ENCODE peak calls at places on chromosome 10, in six cellular contexts. Z is endothelial cell, L is neural crest cell, D is brain microvascular endothelial cell, C is astrocyte, A is lower leg skin. H is an unnamed sample.
A peak's percentile ranks its signal among the peaks of the same experiment; 100 is the strongest.

GRCh38 chr10:22619111-22619510 is 95.3 kb downstream of the PIP4K2A start:
- DNase-seq in Z (no peak), L (no peak), A (no peak), D (no peak), C (peak; percentile 59), H (no peak)

GRCh38 chr10:75375828-75376227 is 25.7 kb downstream of the ZNF503 start:
- DNase-seq in A (no peak), C (no peak), L (no peak), D (no peak), Z (no peak), H (peak; percentile 75)

GRCh38 chr10:132385721-132386418 is 11.1 kb upstream of the PWWP2B start:
- DNase-seq in Z (no peak), L (no peak), D (no peak), C (no peak), A (no peak), H (peak; percentile 41)

GRCh38 chr10:111077715-111078504 is 1.1 kb downstream of the ADRA2A start:
- DNase-seq in A (no peak), D (no peak), L (no peak), Z (no peak), C (no peak), H (no peak)

GRCh38 chr10:52771534-52772455 is 789 bp downstream of the MBL2 start:
- DNase-seq in D (no peak), A (no peak), L (no peak), C (peak; percentile 4), Z (no peak), H (no peak)

GRCh38 chr10:75774780-75775490 is 343.5 kb downstream of the LRMDA start:
- DNase-seq in A (no peak), C (no peak), Z (no peak), L (no peak), D (no peak), H (no peak)

GRCh38 chr10:7410800-7411670 is at the start of gene SFMBT2:
- DNase-seq in C (peak; percentile 31), L (peak; percentile 46), A (no peak), Z (peak; percentile 67), D (peak; percentile 9), H (no peak)

GRCh38 chr10:21518629-21519321 is 6.7 kb downstream of the SKIDA1 start:
- DNase-seq in Z (no peak), L (no peak), C (peak; percentile 71), D (no peak), A (no peak), H (no peak)

GRCh38 chr10:79379512-79380124 is 32.3 kb downstream of the PPIF start:
- DNase-seq in D (no peak), A (no peak), C (no peak), Z (no peak), L (peak; percentile 1), H (no peak)

GRCh38 chr10:11677480-11677879 is 64.7 kb upstream of the ECHDC3 start:
- DNase-seq in L (no peak), Z (no peak), D (no peak), A (no peak), C (no peak), H (no peak)

GRCh38 chr10:102120987-102121738 is 995 bp upstream of the LDB1 start:
- DNase-seq in L (peak; percentile 51), A (peak; percentile 60), D (no peak), Z (peak; percentile 49), C (peak; percentile 71), H (no peak)

GRCh38 chr10:17622061-17622460 is 4.9 kb upstream of the HACD1 start:
- DNase-seq in C (no peak), Z (no peak), D (no peak), A (no peak), L (no peak), H (no peak)

GRCh38 chr10:35607475-35608316 is 2.6 kb downstream of the GJD4 start:
- DNase-seq in D (no peak), C (peak; percentile 15), A (no peak), Z (no peak), L (no peak), H (no peak)

GRCh38 chr10:132309879-132310591 is 2.3 kb upstream of the STK32C start:
- DNase-seq in D (no peak), A (no peak), Z (no peak), L (no peak), C (no peak), H (no peak)

GRCh38 chr10:30027057-30028005 is 32.1 kb downstream of the JCAD start:
- DNase-seq in D (peak; percentile 7), L (no peak), C (no peak), A (no peak), Z (no peak), H (peak; percentile 57)

GRCh38 chr10:92712016-92712889 is 22.5 kb downstream of the HHEX start:
- DNase-seq in C (peak; percentile 66), Z (no peak), A (no peak), D (peak; percentile 80), L (no peak), H (no peak)

GRCh38 chr10:75350791-75351190 is 50.8 kb downstream of the ZNF503 start:
- DNase-seq in A (no peak), D (peak; percentile 34), L (no peak), C (peak; percentile 69), Z (no peak), H (no peak)

GRCh38 chr10:131928248-131929095 is 27.7 kb downstream of the PPP2R2D start:
- DNase-seq in L (no peak), D (peak; percentile 47), C (peak; percentile 34), A (no peak), Z (no peak), H (no peak)

GRCh38 chr10:75014516-75015230 is 96.8 kb upstream of the SAMD8 start:
- DNase-seq in Z (no peak), D (no peak), L (no peak), A (no peak), C (no peak), H (no peak)

GRCh38 chr10:103564799-103565365 is 71.4 kb downstream of the NEURL1 start:
- DNase-seq in Z (peak; percentile 69), L (peak; percentile 56), A (no peak), D (peak; percentile 8), C (no peak), H (no peak)

DNA sequence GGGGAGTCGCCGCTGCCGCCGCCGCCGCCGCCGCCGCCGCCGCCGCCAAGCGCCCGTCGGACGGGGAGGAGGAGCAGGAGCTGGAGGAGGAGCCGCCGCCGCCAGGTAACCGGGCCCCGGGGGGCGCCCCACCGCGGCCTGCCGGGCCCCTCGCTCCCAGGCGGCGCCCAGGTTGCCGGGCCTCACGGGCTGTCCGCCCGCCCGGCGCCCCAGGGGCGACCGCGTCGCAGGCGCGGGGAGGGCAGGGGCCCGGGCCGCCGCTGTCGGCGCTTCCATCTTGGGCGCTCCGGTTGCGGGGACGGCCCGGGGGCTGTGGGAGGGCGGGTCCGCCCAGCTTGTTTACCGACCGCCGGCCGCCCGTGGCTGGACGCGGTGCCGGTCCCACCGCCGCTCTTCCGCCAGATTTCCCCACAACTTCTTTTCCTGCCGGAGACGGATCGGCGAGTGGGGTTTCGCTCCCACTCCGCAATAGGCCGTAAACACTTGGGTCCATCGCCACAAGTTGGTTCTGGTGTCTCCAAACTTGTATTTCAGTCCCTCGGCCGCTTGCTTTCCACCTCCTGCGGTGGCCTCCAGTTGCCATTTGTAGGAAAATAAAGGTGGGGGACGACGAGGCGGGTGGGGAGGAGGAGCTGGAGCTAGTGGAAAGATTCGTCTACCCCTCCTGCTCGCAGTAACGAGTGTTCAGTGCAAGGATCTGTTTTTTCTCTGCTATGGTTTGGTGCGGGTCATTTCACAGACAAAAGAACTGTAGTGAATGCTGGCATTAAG is 24.6 kb upstream of the ZRANB1 start:
- DNase-seq in L (peak; percentile 18), A (peak; percentile 41), D (peak; percentile 44), Z (peak; percentile 53), C (peak; percentile 27), H (peak; percentile 51)
- TF ChIP-seq CTCF in L (no peak), A (no peak), D (no peak), Z (no peak), C (no peak), H (no peak)

DNA sequence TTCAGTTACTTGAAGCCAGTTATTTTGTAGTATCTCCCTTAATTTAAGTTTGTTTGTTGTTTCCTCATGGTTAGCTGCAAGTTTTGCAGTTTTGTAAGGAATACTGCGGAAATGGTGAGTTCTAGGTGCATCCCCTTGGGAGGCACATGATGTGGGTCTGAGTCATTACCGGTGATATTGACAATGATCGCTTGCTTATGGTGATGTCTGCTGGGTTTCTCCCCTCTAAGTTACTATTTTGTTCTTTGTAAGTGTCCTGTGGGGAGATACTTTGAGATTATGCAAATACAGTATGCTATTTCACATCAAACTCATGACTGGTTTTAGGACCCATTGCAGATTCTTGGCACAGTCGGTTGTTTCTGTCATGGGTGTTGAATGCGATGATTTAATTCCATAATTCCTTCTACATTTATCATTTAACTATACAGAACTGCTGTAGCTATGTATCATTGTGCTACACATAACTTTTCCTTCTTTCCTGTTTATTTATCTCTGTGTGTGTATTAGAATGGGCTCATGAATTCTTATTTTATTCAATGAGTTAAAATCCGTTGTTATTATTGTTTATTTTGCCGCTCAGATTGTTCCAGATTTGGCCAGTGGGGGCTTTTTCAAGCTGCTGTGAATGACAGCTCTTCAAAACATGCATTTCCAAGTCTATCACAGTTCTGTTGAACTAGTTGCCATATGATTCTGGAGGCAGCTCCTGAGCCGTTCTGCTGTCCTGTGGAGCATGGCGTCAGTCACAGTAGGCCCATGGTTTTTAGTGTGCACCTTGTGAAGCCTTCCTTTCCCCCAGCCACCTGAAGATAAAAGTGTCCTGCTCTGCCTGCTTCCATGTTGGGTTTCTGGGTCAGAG is 18.4 kb downstream of the TSPAN14 start:
- DNase-seq in D (peak; percentile 79), Z (no peak), C (peak; percentile 85), L (no peak), A (no peak), H (peak; percentile 14)
- TF ChIP-seq CTCF in D (peak; percentile 28), Z (no peak), C (no peak), L (no peak), A (no peak), H (no peak)

GRCh38 chr10:96047004-96047649 is 3.7 kb downstream of the CCNJ start:
- DNase-seq in D (no peak), Z (no peak), C (no peak), L (no peak), A (no peak), H (no peak)
- TF ChIP-seq CTCF in D (no peak), Z (no peak), C (no peak), L (no peak), A (no peak), H (no peak)

GRCh38 chr10:70549351-70549961 is 53.1 kb downstream of the PRF1 start:
- DNase-seq in A (no peak), L (no peak), C (no peak), D (no peak), Z (no peak), H (no peak)

GRCh38 chr10:70551971-70552422 is 50.5 kb downstream of the PRF1 start:
- DNase-seq in C (peak; percentile 87), L (no peak), Z (no peak), D (peak; percentile 91), A (no peak), H (no peak)

GRCh38 chr10:70552585-70552984 is 50.0 kb downstream of the PRF1 start:
- DNase-seq in Z (no peak), L (no peak), A (no peak), D (no peak), C (no peak), H (no peak)

GRCh38 chr10:70549962-70550845 is 52.3 kb downstream of the PRF1 start:
- DNase-seq in Z (peak; percentile 76), A (peak; percentile 49), L (peak; percentile 71), D (peak; percentile 48), C (peak; percentile 34), H (no peak)

DNA sequence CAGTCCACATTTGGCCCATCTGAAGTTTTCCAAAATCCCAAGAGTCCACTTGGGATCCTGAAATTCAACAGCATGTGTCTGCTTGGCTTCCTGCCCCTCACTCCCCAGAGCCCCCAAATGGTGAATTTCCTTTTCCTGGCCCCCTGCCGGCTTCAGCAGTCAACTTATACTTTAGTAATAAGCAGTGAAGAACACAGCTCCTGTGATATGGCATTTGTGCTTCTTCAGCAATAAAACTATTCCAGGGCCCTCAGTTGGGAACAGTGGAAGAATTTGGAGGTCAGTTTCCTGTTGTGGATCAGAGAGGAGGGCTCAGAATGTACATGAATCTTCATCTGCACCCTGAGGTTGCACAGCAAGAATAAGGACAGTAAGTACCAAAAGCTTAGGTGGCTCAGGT is 51.0 kb downstream of the PRF1 start:
- DNase-seq in A (no peak), L (no peak), Z (no peak), C (no peak), D (no peak), H (no peak)
- TF ChIP-seq CTCF in A (no peak), L (no peak), Z (no peak), C (no peak), D (peak; percentile 30), H (no peak)

H was measured in CD14-positive monocyte.